ENCODE peak calls at places on chromosomes 12 and 14, in seven cellular contexts. One of them, this sample, is unnamed.

GRCh38 chr12:131589231-131589902 is 121.5 kb upstream of the SFSWAP start:
- DNase-seq in T1000: no peak
- DNase-seq in CMK: no peak
- DNase-seq in fibroblast of mammary gland: no peak
- DNase-seq in thoracic aorta: no peak
- DNase-seq in T-helper 1 cell: no peak
- DNase-seq in GM13976: no peak
- DNase-seq in this sample: no peak

GRCh38 chr12:58346032-58346632 is 404.8 kb downstream of the ATP23 start:
- DNase-seq in GM13976: peak; percentile 18
- DNase-seq in T1000: no peak
- DNase-seq in thoracic aorta: no peak
- DNase-seq in CMK: no peak
- DNase-seq in fibroblast of mammary gland: peak; percentile 64
- DNase-seq in T-helper 1 cell: no peak
- DNase-seq in this sample: no peak

GRCh38 chr12:5184159-5184558 is 140.5 kb downstream of the KCNA5 start:
- DNase-seq in T1000: no peak
- DNase-seq in thoracic aorta: no peak
- DNase-seq in T-helper 1 cell: no peak
- DNase-seq in fibroblast of mammary gland: no peak
- DNase-seq in CMK: no peak
- DNase-seq in GM13976: no peak
- DNase-seq in this sample: no peak

GRCh38 chr12:41108032-41108431 is 80.1 kb upstream of the PDZRN4 start:
- DNase-seq in T1000: no peak
- DNase-seq in GM13976: no peak
- DNase-seq in thoracic aorta: no peak
- DNase-seq in fibroblast of mammary gland: peak; percentile 41
- DNase-seq in T-helper 1 cell: no peak
- DNase-seq in CMK: no peak
- DNase-seq in this sample: no peak

GRCh38 chr14:105885561-105886320 is 359.4 kb downstream of the TMEM121 start:
- DNase-seq in thoracic aorta: no peak
- DNase-seq in GM13976: peak; percentile 12
- DNase-seq in T1000: no peak
- DNase-seq in CMK: no peak
- DNase-seq in fibroblast of mammary gland: no peak
- DNase-seq in T-helper 1 cell: no peak
- DNase-seq in this sample: no peak

GRCh38 chr14:104729835-104730181 is 5.8 kb downstream of the ADSS1 start:
- DNase-seq in T1000: no peak
- DNase-seq in GM13976: no peak
- DNase-seq in thoracic aorta: no peak
- DNase-seq in fibroblast of mammary gland: no peak
- DNase-seq in CMK: no peak
- DNase-seq in T-helper 1 cell: no peak
- DNase-seq in this sample: no peak

GRCh38 chr12:40192704-40193255 is 32.0 kb upstream of the LRRK2 start:
- DNase-seq in T1000: no peak
- DNase-seq in thoracic aorta: no peak
- DNase-seq in GM13976: peak; percentile 41
- DNase-seq in CMK: no peak
- DNase-seq in T-helper 1 cell: no peak
- DNase-seq in fibroblast of mammary gland: no peak
- DNase-seq in this sample: no peak

GRCh38 chr12:5329118-5329517 is 102.8 kb upstream of the NTF3 start:
- DNase-seq in fibroblast of mammary gland: no peak
- DNase-seq in CMK: no peak
- DNase-seq in thoracic aorta: no peak
- DNase-seq in T1000: no peak
- DNase-seq in GM13976: no peak
- DNase-seq in T-helper 1 cell: no peak
- DNase-seq in this sample: no peak

GRCh38 chr12:49347307-49348237 is 884 bp downstream of the DNAJC22 start:
- DNase-seq in fibroblast of mammary gland: peak; percentile 67
- DNase-seq in thoracic aorta: no peak
- DNase-seq in GM13976: peak; percentile 92
- DNase-seq in T-helper 1 cell: peak; percentile 72
- DNase-seq in T1000: peak; percentile 71
- DNase-seq in CMK: no peak
- DNase-seq in this sample: peak; percentile 57

GRCh38 chr12:131006036-131006735 is 52.5 kb downstream of the ADGRD1 start:
- DNase-seq in thoracic aorta: no peak
- DNase-seq in T-helper 1 cell: no peak
- DNase-seq in fibroblast of mammary gland: no peak
- DNase-seq in CMK: no peak
- DNase-seq in T1000: no peak
- DNase-seq in GM13976: no peak
- DNase-seq in this sample: no peak

GRCh38 chr14:101839661-101840060 is 78.2 kb downstream of the PPP2R5C start:
- DNase-seq in thoracic aorta: no peak
- DNase-seq in T-helper 1 cell: no peak
- DNase-seq in T1000: no peak
- DNase-seq in CMK: no peak
- DNase-seq in fibroblast of mammary gland: no peak
- DNase-seq in GM13976: no peak
- DNase-seq in this sample: no peak

GRCh38 chr14:106605548-106606448 is 1079.4 kb downstream of the TMEM121 start:
- DNase-seq in CMK: peak; percentile 32
- DNase-seq in fibroblast of mammary gland: no peak
- DNase-seq in GM13976: peak; percentile 79
- DNase-seq in T-helper 1 cell: peak; percentile 76
- DNase-seq in T1000: no peak
- DNase-seq in thoracic aorta: no peak
- DNase-seq in this sample: peak; percentile 59

GRCh38 chr14:54127526-54127925 is 170.9 kb upstream of the BMP4 start:
- DNase-seq in CMK: no peak
- DNase-seq in T1000: no peak
- DNase-seq in fibroblast of mammary gland: peak; percentile 23
- DNase-seq in T-helper 1 cell: no peak
- DNase-seq in thoracic aorta: no peak
- DNase-seq in GM13976: no peak
- DNase-seq in this sample: no peak

GRCh38 chr14:55721353-55721752 is 141.3 kb downstream of the KTN1 start:
- DNase-seq in T1000: peak; percentile 74
- DNase-seq in T-helper 1 cell: no peak
- DNase-seq in GM13976: no peak
- DNase-seq in thoracic aorta: no peak
- DNase-seq in fibroblast of mammary gland: peak; percentile 94
- DNase-seq in CMK: peak; percentile 48
- DNase-seq in this sample: no peak

GRCh38 chr12:117842630-117843029 is 126.2 kb downstream of the KSR2 start:
- DNase-seq in fibroblast of mammary gland: no peak
- DNase-seq in T-helper 1 cell: no peak
- DNase-seq in thoracic aorta: no peak
- DNase-seq in GM13976: no peak
- DNase-seq in CMK: no peak
- DNase-seq in T1000: no peak
- DNase-seq in this sample: no peak

GRCh38 chr12:11651785-11652184 is 2.3 kb downstream of the ETV6 start:
- DNase-seq in T-helper 1 cell: no peak
- DNase-seq in T1000: no peak
- DNase-seq in fibroblast of mammary gland: peak; percentile 23
- DNase-seq in GM13976: no peak
- DNase-seq in thoracic aorta: no peak
- DNase-seq in CMK: no peak
- DNase-seq in this sample: no peak

GRCh38 chr14:69863083-69863482 is 16.1 kb upstream of the SMOC1 start:
- DNase-seq in CMK: no peak
- DNase-seq in T1000: no peak
- DNase-seq in T-helper 1 cell: no peak
- DNase-seq in GM13976: no peak
- DNase-seq in thoracic aorta: no peak
- DNase-seq in fibroblast of mammary gland: no peak
- DNase-seq in this sample: no peak

GRCh38 chr12:118463677-118464076 is 87.3 kb downstream of the SUDS3 start:
- DNase-seq in T-helper 1 cell: no peak
- DNase-seq in T1000: no peak
- DNase-seq in fibroblast of mammary gland: no peak
- DNase-seq in thoracic aorta: no peak
- DNase-seq in GM13976: no peak
- DNase-seq in CMK: no peak
- DNase-seq in this sample: no peak